ENCODE peak calls at places on chromosome 6, in six cellular contexts. M is adrenal gland, Z is tibial nerve, H is brain microvascular endothelial cell, I is left ventricle myocardium inferior, F is cardiac muscle cell. B is an unnamed sample.

GRCh38 chr6:170292778-170293164 is 1.9 kb upstream of the DLL1 start:
- DNase-seq in H (no peak), M (no peak), I (no peak), Z (no peak), F (no peak), B (no peak)

GRCh38 chr6:38136547-38136946 is 317.0 kb downstream of the ZFAND3 start:
- DNase-seq in I (no peak), M (no peak), Z (no peak), F (no peak), H (no peak), B (no peak)

GRCh38 chr6:139603554-139603953 is 229.1 kb upstream of the CITED2 start:
- DNase-seq in H (no peak), M (no peak), Z (no peak), I (no peak), F (no peak), B (no peak)

GRCh38 chr6:113776998-113777397 is 80.1 kb upstream of the MARCKS start:
- DNase-seq in Z (no peak), M (no peak), H (peak; percentile 21), F (peak; percentile 59), I (no peak), B (no peak)

GRCh38 chr6:125586074-125586473 is 163.4 kb upstream of the HEY2 start:
- DNase-seq in Z (no peak), I (no peak), F (no peak), H (peak; percentile 85), M (no peak), B (no peak)

GRCh38 chr6:87230801-87231200 is 75.4 kb downstream of the ZNF292 start:
- DNase-seq in F (no peak), H (no peak), Z (no peak), M (no peak), I (no peak), B (no peak)

GRCh38 chr6:151689499-151690201 is 117.8 kb upstream of the ESR1 start:
- DNase-seq in I (no peak), M (no peak), H (no peak), Z (no peak), F (no peak), B (no peak)

GRCh38 chr6:21157186-21157929 is 436.2 kb upstream of the SOX4 start:
- DNase-seq in Z (no peak), H (no peak), F (no peak), M (no peak), I (no peak), B (no peak)

GRCh38 chr6:159760602-159761057 is 1.2 kb upstream of the ACAT2 start:
- DNase-seq in F (no peak), M (no peak), Z (no peak), H (peak; percentile 49), I (no peak), B (no peak)

GRCh38 chr6:137214931-137215330 is 4.3 kb downstream of the IFNGR1 start:
- DNase-seq in M (no peak), F (no peak), Z (no peak), I (no peak), H (no peak), B (no peak)

GRCh38 chr6:43887340-43887858 is 117.4 kb downstream of the VEGFA start:
- DNase-seq in M (no peak), H (no peak), F (no peak), Z (no peak), I (no peak), B (no peak)

GRCh38 chr6:99588618-99589289 is 17.9 kb upstream of the PRDM13 start:
- DNase-seq in I (peak; percentile 50), F (peak; percentile 83), Z (no peak), M (peak; percentile 77), H (peak; percentile 36), B (no peak)

GRCh38 chr6:90008908-90009501 is 114.7 kb downstream of the GJA10 start:
- DNase-seq in Z (no peak), H (peak; percentile 12), F (no peak), M (no peak), I (no peak), B (no peak)

GRCh38 chr6:28981391-28981832 is 23.7 kb downstream of the ZNF311 start:
- DNase-seq in H (peak; percentile 47), M (peak; percentile 61), I (peak; percentile 56), F (peak; percentile 80), Z (no peak), B (peak; percentile 63)

GRCh38 chr6:168499045-168499650 is 58.2 kb downstream of the SMOC2 start:
- DNase-seq in F (no peak), I (no peak), H (no peak), Z (no peak), M (no peak), B (no peak)

GRCh38 chr6:12911387-12911960 is 194.9 kb downstream of the PHACTR1 start:
- DNase-seq in H (peak; percentile 4), Z (no peak), M (no peak), I (no peak), F (peak; percentile 56), B (no peak)

GRCh38 chr6:42889815-42890214 is 10.4 kb downstream of the RPL7L1 start:
- DNase-seq in M (peak; percentile 12), Z (no peak), F (no peak), H (no peak), I (no peak), B (no peak)

GRCh38 chr6:13303668-13304017 is 24.7 kb downstream of the TBC1D7 start:
- DNase-seq in Z (peak; percentile 57), H (peak; percentile 79), I (peak; percentile 83), M (peak; percentile 56), F (peak; percentile 80), B (no peak)

GRCh38 chr6:82083646-82084045 is 163.9 kb downstream of the IBTK start:
- DNase-seq in H (no peak), F (no peak), I (no peak), M (no peak), Z (no peak), B (no peak)

GRCh38 chr6:170224694-170225660 is 65.9 kb downstream of the DLL1 start:
- DNase-seq in M (no peak), H (no peak), F (peak; percentile 70), I (no peak), Z (no peak), B (no peak)

GRCh38 chr6:96836579-96837137 is 619 bp downstream of the GPR63 start:
- DNase-seq in F (peak; percentile 24), H (peak; percentile 14), I (no peak), Z (no peak), M (no peak), B (no peak)

GRCh38 chr6:149459761-149460160 is 25.1 kb downstream of the ZC3H12D start:
- DNase-seq in H (peak; percentile 27), Z (no peak), I (no peak), F (no peak), M (no peak), B (no peak)

GRCh38 chr6:168458101-168458500 is 17.1 kb downstream of the SMOC2 start:
- DNase-seq in M (no peak), H (no peak), I (no peak), F (no peak), Z (no peak), B (no peak)

GRCh38 chr6:80254716-80255115 is 148.2 kb downstream of the BCKDHB start:
- DNase-seq in F (no peak), M (no peak), I (no peak), H (no peak), Z (no peak), B (no peak)

GRCh38 chr6:136790411-136791295 is 1.6 kb downstream of the MAP3K5 start:
- DNase-seq in Z (no peak), H (no peak), I (no peak), M (no peak), F (no peak), B (no peak)

GRCh38 chr6:53326372-53327016 is 22.3 kb downstream of the ELOVL5 start:
- DNase-seq in H (peak; percentile 96), Z (no peak), M (peak; percentile 95), I (no peak), F (no peak), B (no peak)

GRCh38 chr6:12423852-12424251 is 133.7 kb downstream of the EDN1 start:
- DNase-seq in H (no peak), F (no peak), I (no peak), M (no peak), Z (no peak), B (no peak)

DNA sequence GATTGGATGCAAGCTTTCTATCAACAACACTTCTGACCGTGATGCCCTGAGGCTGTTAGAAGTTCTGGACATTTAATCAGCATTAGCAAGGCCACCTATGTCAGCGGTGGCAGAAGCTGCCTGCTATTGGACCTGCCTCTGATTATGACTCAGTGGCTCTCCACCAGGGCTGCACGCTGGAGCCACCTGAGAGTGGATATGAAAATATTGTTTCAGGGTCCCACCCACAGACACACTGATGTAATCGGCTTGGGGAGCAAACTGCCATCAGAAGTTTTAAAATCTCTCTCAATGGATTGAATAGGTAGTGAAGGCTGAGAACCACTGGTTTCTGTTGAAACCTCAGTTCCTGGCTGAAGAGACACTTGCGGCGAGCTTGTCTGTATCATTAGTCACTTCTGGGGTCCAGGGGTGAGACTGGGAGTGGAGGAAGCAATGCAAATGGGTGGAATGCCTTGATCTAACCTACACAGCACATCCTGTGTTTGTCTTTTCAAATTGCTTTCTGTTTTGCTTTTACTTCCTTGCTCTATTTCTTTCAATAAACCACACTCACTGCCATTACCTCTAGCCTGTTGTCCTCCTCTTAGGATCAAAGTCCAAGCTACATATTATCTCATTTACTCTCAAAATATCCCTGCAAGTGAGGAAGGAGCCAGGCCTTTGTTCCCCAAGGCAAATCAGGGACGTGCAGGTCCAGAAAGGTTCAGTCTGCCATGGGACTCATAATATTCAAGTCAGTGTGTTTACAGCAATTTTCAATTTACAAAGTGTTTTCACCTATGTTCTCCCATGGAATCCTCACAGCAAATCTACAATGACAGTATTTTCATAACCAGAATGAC is 4.2 kb downstream of the CLIC5 start:
- DNase-seq in Z (no peak), F (no peak), I (peak; percentile 17), M (peak; percentile 15), H (peak; percentile 45), B (peak; percentile 67)
- H3K4me3 ChIP-seq in Z (no peak overlapping the region), F (no peak overlapping the region), I (peak overlapping the region; percentile 79), M (no peak overlapping the region), H (no peak overlapping the region), B (peak overlapping the region; percentile 33)

DNA sequence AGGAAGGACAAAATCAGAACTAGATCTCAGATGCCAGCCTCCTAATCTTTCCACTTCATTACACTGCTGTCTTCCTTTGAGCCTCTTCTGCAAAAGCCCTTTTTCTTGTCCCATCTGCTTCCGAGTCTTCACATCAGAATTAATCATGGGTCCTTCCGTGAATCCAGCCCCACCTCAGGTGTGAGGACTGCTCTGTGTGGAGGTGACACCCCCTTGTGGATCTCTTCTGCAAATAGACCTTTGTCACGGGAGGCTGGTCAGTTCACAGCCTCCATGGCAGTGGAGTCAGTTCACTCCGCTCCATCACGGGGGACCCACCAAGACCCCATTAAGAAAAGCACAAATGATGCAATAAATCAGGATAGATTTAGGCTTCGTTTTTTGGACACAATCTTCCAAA is 171.1 kb downstream of the ADAT2 start:
- DNase-seq in I (no peak), H (peak; percentile 31), Z (no peak), M (peak; percentile 16), F (peak; percentile 23), B (no peak)
- TF ChIP-seq CTCF in I (peak; percentile 55), H (peak; percentile 66), Z (no peak), M (peak; percentile 38), F (peak; percentile 31), B (no peak)

GRCh38 chr6:156511051-156511450 is 266.1 kb upstream of the ARID1B start:
- DNase-seq in Z (no peak), F (no peak), M (no peak), H (no peak), I (no peak), B (no peak)
- H3K4me3 ChIP-seq in Z (no peak overlapping the region), F (no peak overlapping the region), M (no peak overlapping the region), H (no peak overlapping the region), I (no peak overlapping the region), B (no peak overlapping the region)

DNA sequence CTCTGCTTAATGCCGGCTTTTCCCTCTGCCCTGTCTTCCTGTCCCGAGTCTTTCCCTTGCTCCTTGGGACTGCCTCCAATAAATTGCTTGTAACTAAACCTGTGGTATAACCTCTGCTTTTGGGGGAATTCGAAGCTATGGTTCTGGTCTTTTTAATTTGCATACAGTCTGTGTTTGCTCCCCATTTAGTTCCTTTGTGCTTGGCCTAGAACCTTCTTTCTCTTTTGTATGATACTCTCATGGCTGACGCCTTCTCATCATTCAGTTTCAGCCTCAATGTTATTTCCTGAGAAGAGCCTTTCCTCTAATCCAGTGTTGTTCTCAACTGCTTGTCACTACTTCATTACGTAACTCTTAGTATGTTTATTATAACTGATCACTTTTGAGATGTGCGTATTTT is 248.0 kb downstream of the PHF3 start:
- DNase-seq in H (no peak), M (no peak), I (no peak), Z (no peak), F (no peak), B (no peak)
- TF ChIP-seq CTCF in H (no peak), M (no peak), I (no peak), Z (no peak), F (no peak), B (no peak)